ENCODE peak calls at places on chromosome X, in six cellular contexts. U is T-helper 17 cell; N is NCI-H1417 treated with DMSO at 0.1 percent for 48 hours; Y is stimulated activated CD8-positive, alpha-beta memory T cell treated with anti-CD3 and anti-CD28 coated beads, Interleukin-4, amount 100 ng/mL, for 4 hours; P is activated CD4-positive, alpha-beta T cell treated with anti-CD3 and anti-CD28 coated beads, Interleukin-2, amount 50 U/mL, for 48 hours; E is HTR-8/SVneo. D is an unnamed sample.

GRCh38 chrX:1734806-1735205 is 119.9 kb downstream of the ASMT start:
- DNase-seq in U (no peak), N (no peak), Y (no peak), P (no peak), E (no peak), D (no peak)

GRCh38 chrX:143623657-143624056 is 12.2 kb downstream of the SLITRK4 start:
- DNase-seq in U (no peak), N (no peak), Y (no peak), P (no peak), E (no peak), D (no peak)

GRCh38 chrX:49001521-49002090 is 458 bp downstream of the GRIPAP1 start:
- DNase-seq in U (peak; percentile 57), N (no peak), Y (no peak), P (peak; percentile 37), E (peak; percentile 8), D (peak; percentile 1)

GRCh38 chrX:39144965-39145364 is 343.7 kb downstream of the MID1IP1 start:
- DNase-seq in U (no peak), N (no peak), Y (no peak), P (no peak), E (no peak), D (no peak)

GRCh38 chrX:38192007-38192625 is 28.6 kb downstream of the SRPX start:
- DNase-seq in U (no peak), N (no peak), Y (no peak), P (no peak), E (no peak), D (no peak)

GRCh38 chrX:41085883-41086626 is 810 bp downstream of the USP9X start:
- DNase-seq in U (peak; percentile 27), N (no peak), Y (no peak), P (peak; percentile 41), E (peak; percentile 29), D (peak; percentile 19)

GRCh38 chrX:43405191-43405590 is 250.9 kb upstream of the MAOA start:
- DNase-seq in U (no peak), N (no peak), Y (no peak), P (no peak), E (no peak), D (no peak)

GRCh38 chrX:148517191-148517590 is 16.8 kb downstream of the AFF2 start:
- DNase-seq in U (no peak), N (no peak), Y (no peak), P (no peak), E (no peak), D (no peak)

GRCh38 chrX:721354-721753 is 90.8 kb downstream of the SHOX start:
- DNase-seq in U (no peak), N (no peak), Y (no peak), P (no peak), E (no peak), D (no peak)

GRCh38 chrX:13899607-13900006 is 82.7 kb upstream of the GPM6B start:
- DNase-seq in U (no peak), N (no peak), Y (no peak), P (no peak), E (peak; percentile 40), D (no peak)

GRCh38 chrX:349702-350101 is 31.1 kb upstream of the GTPBP6 start:
- DNase-seq in U (no peak), N (no peak), Y (no peak), P (no peak), E (no peak), D (no peak)

GRCh38 chrX:150842198-150842553 is 56.3 kb downstream of the CD99L2 start:
- DNase-seq in U (no peak), N (no peak), Y (no peak), P (no peak), E (no peak), D (peak; percentile 38)

GRCh38 chrX:9037296-9037695 is 3.4 kb upstream of the FAM9B start:
- DNase-seq in U (no peak), N (no peak), Y (no peak), P (no peak), E (no peak), D (no peak)

GRCh38 chrX:115579327-115579726 is 18.4 kb downstream of the PLS3 start:
- DNase-seq in U (no peak), N (no peak), Y (no peak), P (no peak), E (no peak), D (no peak)

GRCh38 chrX:148470324-148470723 is 30.1 kb upstream of the AFF2 start:
- DNase-seq in U (no peak), N (no peak), Y (no peak), P (no peak), E (no peak), D (no peak)

GRCh38 chrX:154827194-154827593 is 7.3 kb downstream of the SMIM9 start:
- DNase-seq in U (no peak), N (no peak), Y (no peak), P (no peak), E (no peak), D (no peak)

GRCh38 chrX:96776966-96777365 is 92.3 kb downstream of the DIAPH2 start:
- DNase-seq in U (no peak), N (no peak), Y (no peak), P (no peak), E (no peak), D (no peak)

GRCh38 chrX:11265352-11265751 is 27.9 kb upstream of the AMELX start:
- DNase-seq in U (no peak), N (no peak), Y (no peak), P (no peak), E (no peak), D (no peak)

GRCh38 chrX:105738162-105738561 is 84.2 kb upstream of the NRK start:
- DNase-seq in U (no peak), N (no peak), Y (no peak), P (no peak), E (no peak), D (no peak)

GRCh38 chrX:133697656-133698055 is 282.4 kb upstream of the GPC4 start:
- DNase-seq in U (no peak), N (no peak), Y (no peak), P (no peak), E (no peak), D (no peak)

GRCh38 chrX:24260827-24261550 is 52.9 kb downstream of the SUPT20HL2 start:
- DNase-seq in U (no peak), N (no peak), Y (no peak), P (peak; percentile 11), E (no peak), D (no peak)

GRCh38 chrX:129831486-129831885 is 12.2 kb downstream of the ZDHHC9 start:
- DNase-seq in U (no peak), N (no peak), Y (no peak), P (no peak), E (no peak), D (peak; percentile 4)

GRCh38 chrX:30388325-30388724 is 79.1 kb upstream of the NR0B1 start:
- DNase-seq in U (no peak), N (no peak), Y (no peak), P (no peak), E (no peak), D (no peak)

GRCh38 chrX:136147966-136148365 is 633 bp downstream of the FHL1 start:
- DNase-seq in U (no peak), N (no peak), Y (no peak), P (no peak), E (no peak), D (no peak)